ENCODE peak calls at places on chromosome 20, in five cellular contexts. F is HS-5; W is C1 segment of cervical spinal cord; P is activated CD4-positive, alpha-beta T cell treated with anti-CD3 and anti-CD28 coated beads for 1 hour; J is sigmoid colon. U is an unnamed sample.
A peak's percentile ranks its signal among the peaks of the same experiment; 100 is the strongest.

GRCh38 chr20:7285918-7286556 is 518.6 kb downstream of the BMP2 start:
- DNase-seq in F (peak; percentile 57), W (peak; percentile 64), P (no peak), J (peak; percentile 82), U (peak; percentile 92)

GRCh38 chr20:2234788-2235187 is 61.0 kb upstream of the TGM3 start:
- DNase-seq in F (no peak), W (no peak), P (no peak), J (no peak), U (no peak)

GRCh38 chr20:57398231-57398821 is 7.1 kb downstream of the RBM38 start:
- DNase-seq in F (no peak), W (peak; percentile 15), P (peak; percentile 79), J (peak; percentile 89), U (no peak)

GRCh38 chr20:58130574-58130973 is 97.9 kb downstream of the ANKRD60 start:
- DNase-seq in F (no peak), W (no peak), P (no peak), J (no peak), U (no peak)

GRCh38 chr20:35326021-35326731 is 34.0 kb upstream of the FAM83C start:
- DNase-seq in F (no peak), W (no peak), P (no peak), J (no peak), U (no peak)

GRCh38 chr20:20215976-20216727 is 151.8 kb upstream of the INSM1 start:
- DNase-seq in F (no peak), W (no peak), P (no peak), J (no peak), U (no peak)

GRCh38 chr20:53222932-53223331 is 250.8 kb downstream of the TSHZ2 start:
- DNase-seq in F (no peak), W (no peak), P (no peak), J (no peak), U (no peak)

GRCh38 chr20:7798176-7798575 is 142.1 kb downstream of the HAO1 start:
- DNase-seq in F (no peak), W (no peak), P (no peak), J (no peak), U (no peak)

GRCh38 chr20:44961868-44962267 is 1.7 kb upstream of the TOMM34 start:
- DNase-seq in F (peak; percentile 69), W (no peak), P (no peak), J (no peak), U (peak; percentile 28)

U was measured in SK-MEL-5.